ENCODE peak calls at places on chromosomes 11 and 22, in four cellular contexts. One of them, this sample, is unnamed.

GRCh38 chr11:76443254-76443935 is 1.4 kb upstream of the EMSY start:
- DNase-seq in tibial nerve: no peak
- DNase-seq in K562: peak
- DNase-seq in cardiac muscle cell: peak
- DNase-seq in this sample: no peak

GRCh38 chr22:44497218-44497903 is 672 bp downstream of the RTL6 start:
- DNase-seq in K562: peak
- DNase-seq in tibial nerve: no peak
- DNase-seq in cardiac muscle cell: peak
- DNase-seq in this sample: no peak

GRCh38 chr11:20201231-20201630 is 41.0 kb upstream of the DBX1 start:
- DNase-seq in cardiac muscle cell: no peak
- DNase-seq in tibial nerve: no peak
- DNase-seq in K562: no peak
- DNase-seq in this sample: no peak

GRCh38 chr22:24445481-24446290 is 18.3 kb downstream of the ADORA2A start:
- DNase-seq in K562: peak
- DNase-seq in cardiac muscle cell: no peak
- DNase-seq in tibial nerve: no peak
- DNase-seq in this sample: no peak

GRCh38 chr11:26286472-26287066 is 45.4 kb upstream of the ANO3 start:
- DNase-seq in K562: peak
- DNase-seq in tibial nerve: no peak
- DNase-seq in cardiac muscle cell: peak
- DNase-seq in this sample: peak

GRCh38 chr11:10377182-10377581 is 72.3 kb downstream of the ADM start:
- DNase-seq in cardiac muscle cell: no peak
- DNase-seq in K562: no peak
- DNase-seq in tibial nerve: no peak
- DNase-seq in this sample: no peak

GRCh38 chr11:13166036-13166435 is 111.6 kb upstream of the BMAL1 start:
- DNase-seq in tibial nerve: no peak
- DNase-seq in cardiac muscle cell: peak
- DNase-seq in K562: no peak
- DNase-seq in this sample: no peak

GRCh38 chr11:59560290-59560701 is 49.0 kb downstream of the OR4D9 start:
- DNase-seq in tibial nerve: peak
- DNase-seq in K562: peak
- DNase-seq in cardiac muscle cell: peak
- DNase-seq in this sample: peak

GRCh38 chr11:130612291-130612802 is 163.9 kb downstream of the ADAMTS15 start:
- DNase-seq in tibial nerve: no peak
- DNase-seq in cardiac muscle cell: peak
- DNase-seq in K562: no peak
- DNase-seq in this sample: no peak

GRCh38 chr22:44906999-44907644 is 102.7 kb downstream of the PHF21B start:
- DNase-seq in K562: no peak
- DNase-seq in cardiac muscle cell: no peak
- DNase-seq in tibial nerve: no peak
- DNase-seq in this sample: no peak

GRCh38 chr11:125214466-125215204 is 50.1 kb downstream of the PKNOX2 start:
- DNase-seq in tibial nerve: no peak
- DNase-seq in K562: no peak
- DNase-seq in cardiac muscle cell: peak
- DNase-seq in this sample: peak

GRCh38 chr11:19980957-19981669 is 179.2 kb downstream of the DBX1 start:
- DNase-seq in tibial nerve: no peak
- DNase-seq in K562: peak
- DNase-seq in cardiac muscle cell: peak
- DNase-seq in this sample: no peak

GRCh38 chr11:15854245-15854644 is 502.1 kb downstream of the SOX6 start:
- DNase-seq in cardiac muscle cell: no peak
- DNase-seq in K562: no peak
- DNase-seq in tibial nerve: no peak
- DNase-seq in this sample: no peak

GRCh38 chr22:41991111-41991510 is 7.5 kb upstream of the WBP2NL start:
- DNase-seq in cardiac muscle cell: no peak
- DNase-seq in K562: no peak
- DNase-seq in tibial nerve: no peak
- DNase-seq in this sample: no peak

GRCh38 chr22:20015971-20016733 is 471 bp downstream of the ARVCF start:
- DNase-seq in cardiac muscle cell: no peak
- DNase-seq in tibial nerve: no peak
- DNase-seq in K562: peak
- DNase-seq in this sample: peak

GRCh38 chr11:118610773-118611432 is 3.5 kb downstream of the PHLDB1 start:
- DNase-seq in K562: peak
- DNase-seq in cardiac muscle cell: peak
- DNase-seq in tibial nerve: peak
- DNase-seq in this sample: peak

GRCh38 chr11:130634981-130635473 is 186.6 kb downstream of the ADAMTS15 start:
- DNase-seq in K562: no peak
- DNase-seq in cardiac muscle cell: no peak
- DNase-seq in tibial nerve: peak
- DNase-seq in this sample: no peak

GRCh38 chr11:66727282-66727882 is 1.6 kb downstream of the SPTBN2 start:
- DNase-seq in K562: peak
- DNase-seq in tibial nerve: no peak
- DNase-seq in cardiac muscle cell: peak
- DNase-seq in this sample: no peak

GRCh38 chr22:45554040-45554406 is 51.3 kb downstream of the FBLN1 start:
- DNase-seq in tibial nerve: no peak
- DNase-seq in K562: no peak
- DNase-seq in cardiac muscle cell: no peak
- DNase-seq in this sample: no peak

GRCh38 chr11:108501396-108501795 is 3.2 kb upstream of the POGLUT3 start:
- DNase-seq in tibial nerve: no peak
- DNase-seq in K562: no peak
- DNase-seq in cardiac muscle cell: no peak
- DNase-seq in this sample: no peak

GRCh38 chr11:100980156-100980555 is 149.5 kb downstream of the PGR start:
- DNase-seq in cardiac muscle cell: peak
- DNase-seq in K562: peak
- DNase-seq in tibial nerve: no peak
- DNase-seq in this sample: no peak

GRCh38 chr11:43316451-43316850 is 4.7 kb downstream of the API5 start:
- DNase-seq in K562: peak
- DNase-seq in tibial nerve: no peak
- DNase-seq in cardiac muscle cell: peak
- DNase-seq in this sample: no peak

GRCh38 chr11:47979378-47980092 is 824 bp upstream of the PTPRJ start:
- DNase-seq in tibial nerve: no peak
- DNase-seq in K562: no peak
- DNase-seq in cardiac muscle cell: peak
- DNase-seq in this sample: no peak

GRCh38 chr11:127130321-127130720 is 129.8 kb upstream of the KIRREL3 start:
- DNase-seq in K562: no peak
- DNase-seq in tibial nerve: no peak
- DNase-seq in cardiac muscle cell: no peak
- DNase-seq in this sample: no peak

GRCh38 chr22:35311551-35311999 is 11.9 kb downstream of the TOM1 start:
- DNase-seq in K562: no peak
- DNase-seq in tibial nerve: no peak
- DNase-seq in cardiac muscle cell: no peak
- DNase-seq in this sample: no peak

GRCh38 chr11:95652002-95652472 is 137.5 kb downstream of the FAM76B start:
- DNase-seq in cardiac muscle cell: no peak
- DNase-seq in tibial nerve: no peak
- DNase-seq in K562: peak
- DNase-seq in this sample: no peak

GRCh38 chr11:115911656-115912055 is 407.4 kb upstream of the CADM1 start:
- DNase-seq in tibial nerve: no peak
- DNase-seq in cardiac muscle cell: no peak
- DNase-seq in K562: no peak
- DNase-seq in this sample: no peak

GRCh38 chr22:27576815-27577564 is 224.6 kb downstream of the MN1 start:
- DNase-seq in tibial nerve: no peak
- DNase-seq in K562: no peak
- DNase-seq in cardiac muscle cell: peak
- DNase-seq in this sample: peak

GRCh38 chr11:96315476-96315875 is 27.5 kb downstream of the MAML2 start:
- DNase-seq in tibial nerve: no peak
- DNase-seq in cardiac muscle cell: no peak
- DNase-seq in K562: peak
- DNase-seq in this sample: no peak

GRCh38 chr11:111913997-111914396 is 1.5 kb downstream of the HSPB2 start:
- DNase-seq in tibial nerve: peak
- DNase-seq in cardiac muscle cell: peak
- DNase-seq in K562: no peak
- DNase-seq in this sample: no peak

GRCh38 chr11:66966351-66966750 is 8.2 kb upstream of the PC start:
- DNase-seq in tibial nerve: no peak
- DNase-seq in cardiac muscle cell: no peak
- DNase-seq in K562: no peak
- DNase-seq in this sample: no peak

GRCh38 chr11:112590778-112591177 is 330.1 kb upstream of the PLET1 start:
- DNase-seq in cardiac muscle cell: no peak
- DNase-seq in K562: no peak
- DNase-seq in tibial nerve: no peak
- DNase-seq in this sample: no peak

GRCh38 chr22:30667486-30668305 is at the start of gene DUSP18:
- DNase-seq in tibial nerve: peak
- DNase-seq in K562: peak
- DNase-seq in cardiac muscle cell: peak
- DNase-seq in this sample: peak

GRCh38 chr11:18540207-18541009 is 13.7 kb upstream of the TSG101 start:
- DNase-seq in K562: peak
- DNase-seq in cardiac muscle cell: peak
- DNase-seq in tibial nerve: no peak
- DNase-seq in this sample: no peak

GRCh38 chr11:132901638-132902610 is 630.4 kb downstream of the OPCML start:
- DNase-seq in K562: no peak
- DNase-seq in tibial nerve: no peak
- DNase-seq in cardiac muscle cell: no peak
- DNase-seq in this sample: no peak

GRCh38 chr11:128232588-128232987 is 354.8 kb downstream of the ETS1 start:
- DNase-seq in cardiac muscle cell: no peak
- DNase-seq in K562: no peak
- DNase-seq in tibial nerve: no peak
- DNase-seq in this sample: no peak

DNA sequence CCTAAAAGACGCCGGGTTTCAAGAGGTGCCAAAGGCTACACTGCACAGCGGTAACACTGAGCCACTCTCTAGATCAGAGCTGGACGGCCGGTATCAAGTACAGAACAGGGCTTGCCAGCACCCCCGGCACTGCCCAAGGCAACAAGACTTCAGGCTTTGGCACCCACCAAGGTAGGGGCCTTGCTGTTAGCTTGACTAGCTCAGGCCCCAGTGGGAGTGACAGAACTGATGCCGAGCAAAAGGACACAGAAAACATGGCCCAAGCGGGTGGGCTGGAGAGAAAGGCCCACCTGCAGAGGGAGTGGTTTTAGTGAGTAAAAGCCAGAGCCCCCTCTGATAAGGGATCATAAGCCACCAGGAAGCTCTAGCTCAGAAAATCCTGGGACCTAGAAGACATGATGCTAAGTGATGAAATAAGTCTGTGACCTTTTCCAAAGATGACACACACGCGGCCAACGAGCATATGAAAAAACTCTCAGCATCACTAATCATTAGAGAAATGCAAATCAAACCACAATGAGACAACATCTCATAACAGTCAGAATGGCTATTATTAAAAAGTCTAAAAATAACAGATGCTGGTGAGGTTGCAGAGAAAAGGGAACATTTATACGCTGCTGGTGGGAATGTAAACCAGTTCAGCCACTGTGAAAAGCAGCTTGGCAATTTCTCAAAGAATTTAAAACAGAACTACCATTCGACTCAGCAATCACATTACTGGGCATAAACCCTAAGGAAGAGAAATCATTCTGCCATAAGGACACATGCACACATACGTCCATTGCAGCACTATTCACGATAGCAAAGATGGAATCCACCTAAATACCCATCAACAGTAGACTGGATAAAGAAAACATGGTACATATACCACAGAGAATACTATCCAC is 12.9 kb downstream of the EHD1 start:
- DNase-seq in K562: no peak
- DNase-seq in tibial nerve: no peak
- DNase-seq in cardiac muscle cell: peak
- DNase-seq in this sample: no peak
- TF ChIP-seq CTCF in K562: no peak
- TF ChIP-seq CTCF in tibial nerve: no peak
- TF ChIP-seq CTCF in cardiac muscle cell: no peak
- TF ChIP-seq CTCF in this sample: no peak

GRCh38 chr22:36870250-36870649 is 9.4 kb downstream of the NCF4 start:
- DNase-seq in tibial nerve: no peak
- DNase-seq in cardiac muscle cell: no peak
- DNase-seq in K562: no peak
- DNase-seq in this sample: no peak

GRCh38 chr22:36872866-36873498 is 12.2 kb downstream of the NCF4 start:
- DNase-seq in tibial nerve: no peak
- DNase-seq in K562: no peak
- DNase-seq in cardiac muscle cell: no peak
- DNase-seq in this sample: no peak

GRCh38 chr22:36873614-36874308 is 13.0 kb downstream of the NCF4 start:
- DNase-seq in K562: peak
- DNase-seq in cardiac muscle cell: peak
- DNase-seq in tibial nerve: peak
- DNase-seq in this sample: peak

GRCh38 chr22:36872084-36872483 is 11.3 kb downstream of the NCF4 start:
- DNase-seq in cardiac muscle cell: no peak
- DNase-seq in K562: no peak
- DNase-seq in tibial nerve: no peak
- DNase-seq in this sample: no peak

GRCh38 chr22:36871669-36872081 is 10.9 kb downstream of the NCF4 start:
- DNase-seq in cardiac muscle cell: no peak
- DNase-seq in tibial nerve: no peak
- DNase-seq in K562: no peak
- DNase-seq in this sample: no peak
- TF ChIP-seq CTCF in cardiac muscle cell: peak
- TF ChIP-seq CTCF in tibial nerve: no peak
- TF ChIP-seq CTCF in K562: no peak
- TF ChIP-seq CTCF in this sample: no peak

GRCh38 chr11:2390871-2391662 is 9.5 kb upstream of the TSSC4 start:
- DNase-seq in K562: peak
- DNase-seq in tibial nerve: no peak
- DNase-seq in cardiac muscle cell: peak
- DNase-seq in this sample: no peak

GRCh38 chr11:2387266-2387982 is 10.3 kb downstream of the CD81 start:
- DNase-seq in tibial nerve: no peak
- DNase-seq in K562: no peak
- DNase-seq in cardiac muscle cell: no peak
- DNase-seq in this sample: no peak

GRCh38 chr11:2388431-2389024 is 11.4 kb downstream of the CD81 start:
- DNase-seq in cardiac muscle cell: no peak
- DNase-seq in tibial nerve: no peak
- DNase-seq in K562: no peak
- DNase-seq in this sample: no peak

GRCh38 chr11:2390091-2390870 is 10.3 kb upstream of the TSSC4 start:
- DNase-seq in tibial nerve: no peak
- DNase-seq in K562: no peak
- DNase-seq in cardiac muscle cell: no peak
- DNase-seq in this sample: no peak

GRCh38 chr11:2389344-2390026 is 11.1 kb upstream of the TSSC4 start:
- DNase-seq in tibial nerve: no peak
- DNase-seq in K562: no peak
- DNase-seq in cardiac muscle cell: no peak
- DNase-seq in this sample: no peak
- TF ChIP-seq CTCF in tibial nerve: no peak
- TF ChIP-seq CTCF in K562: peak
- TF ChIP-seq CTCF in cardiac muscle cell: no peak
- TF ChIP-seq CTCF in this sample: no peak

GRCh38 chr22:43128116-43128515 is 15.1 kb downstream of the MCAT start:
- DNase-seq in cardiac muscle cell: no peak
- DNase-seq in K562: no peak
- DNase-seq in tibial nerve: no peak
- DNase-seq in this sample: no peak
- TF ChIP-seq CTCF in cardiac muscle cell: no peak
- TF ChIP-seq CTCF in K562: no peak
- TF ChIP-seq CTCF in tibial nerve: no peak
- TF ChIP-seq CTCF in this sample: no peak